ENCODE peak calls at places on chromosome 21, in eight cellular contexts. One of them, this sample, is unnamed.

GRCh38 chr21:33949516-33950424 is 34.2 kb upstream of the ATP5PO start:
- DNase-seq in endothelial cell of umbilical vein: no peak
- DNase-seq in heart right ventricle: no peak
- DNase-seq in pancreas: no peak
- DNase-seq in body of pancreas: no peak
- DNase-seq in mucosa of descending colon: no peak
- DNase-seq in mammary epithelial cell: no peak
- DNase-seq in neuronal stem cell: no peak
- DNase-seq in this sample: no peak

GRCh38 chr21:36692844-36693143 is 6.1 kb upstream of the SIM2 start:
- DNase-seq in mucosa of descending colon: no peak
- DNase-seq in mammary epithelial cell: no peak
- DNase-seq in neuronal stem cell: no peak
- DNase-seq in heart right ventricle: no peak
- DNase-seq in endothelial cell of umbilical vein: no peak
- DNase-seq in pancreas: peak; percentile 56
- DNase-seq in body of pancreas: no peak
- DNase-seq in this sample: no peak

GRCh38 chr21:45887121-45887611 is 94.4 kb upstream of the COL6A1 start:
- DNase-seq in pancreas: peak; percentile 20
- DNase-seq in heart right ventricle: peak; percentile 64
- DNase-seq in mucosa of descending colon: no peak
- DNase-seq in neuronal stem cell: no peak
- DNase-seq in body of pancreas: no peak
- DNase-seq in endothelial cell of umbilical vein: no peak
- DNase-seq in mammary epithelial cell: no peak
- DNase-seq in this sample: no peak

GRCh38 chr21:17139696-17140095 is 373.1 kb upstream of the CXADR start:
- DNase-seq in body of pancreas: no peak
- DNase-seq in heart right ventricle: no peak
- DNase-seq in endothelial cell of umbilical vein: peak; percentile 23
- DNase-seq in pancreas: no peak
- DNase-seq in neuronal stem cell: no peak
- DNase-seq in mammary epithelial cell: peak; percentile 12
- DNase-seq in mucosa of descending colon: no peak
- DNase-seq in this sample: no peak

GRCh38 chr21:44687671-44688070 is 5.7 kb upstream of the KRTAP12-1 start:
- DNase-seq in heart right ventricle: no peak
- DNase-seq in pancreas: no peak
- DNase-seq in body of pancreas: no peak
- DNase-seq in mucosa of descending colon: no peak
- DNase-seq in endothelial cell of umbilical vein: no peak
- DNase-seq in neuronal stem cell: no peak
- DNase-seq in mammary epithelial cell: no peak
- DNase-seq in this sample: no peak

GRCh38 chr21:45328198-45329087 is 40.7 kb upstream of the POFUT2 start:
- DNase-seq in pancreas: peak; percentile 63
- DNase-seq in mucosa of descending colon: no peak
- DNase-seq in neuronal stem cell: no peak
- DNase-seq in heart right ventricle: no peak
- DNase-seq in endothelial cell of umbilical vein: no peak
- DNase-seq in body of pancreas: no peak
- DNase-seq in mammary epithelial cell: no peak
- DNase-seq in this sample: no peak

GRCh38 chr21:44800971-44801467 is 601 bp downstream of the UBE2G2 start:
- DNase-seq in mucosa of descending colon: no peak
- DNase-seq in pancreas: no peak
- DNase-seq in neuronal stem cell: no peak
- DNase-seq in body of pancreas: no peak
- DNase-seq in endothelial cell of umbilical vein: peak; percentile 39
- DNase-seq in mammary epithelial cell: peak; percentile 44
- DNase-seq in heart right ventricle: no peak
- DNase-seq in this sample: no peak

GRCh38 chr21:26846036-26846931 is 1.1 kb upstream of the ADAMTS1 start:
- DNase-seq in heart right ventricle: peak; percentile 88
- DNase-seq in endothelial cell of umbilical vein: peak; percentile 59
- DNase-seq in mucosa of descending colon: peak; percentile 60
- DNase-seq in body of pancreas: peak; percentile 61
- DNase-seq in pancreas: peak; percentile 75
- DNase-seq in mammary epithelial cell: peak; percentile 50
- DNase-seq in neuronal stem cell: peak; percentile 58
- DNase-seq in this sample: no peak

GRCh38 chr21:33122507-33122906 is 52.6 kb downstream of the OLIG1 start:
- DNase-seq in body of pancreas: no peak
- DNase-seq in endothelial cell of umbilical vein: no peak
- DNase-seq in mucosa of descending colon: no peak
- DNase-seq in mammary epithelial cell: no peak
- DNase-seq in pancreas: no peak
- DNase-seq in heart right ventricle: no peak
- DNase-seq in neuronal stem cell: no peak
- DNase-seq in this sample: no peak

GRCh38 chr21:21605502-21605901 is 607.3 kb downstream of the NCAM2 start:
- DNase-seq in heart right ventricle: no peak
- DNase-seq in mucosa of descending colon: no peak
- DNase-seq in endothelial cell of umbilical vein: no peak
- DNase-seq in mammary epithelial cell: no peak
- DNase-seq in body of pancreas: no peak
- DNase-seq in pancreas: no peak
- DNase-seq in neuronal stem cell: no peak
- DNase-seq in this sample: no peak

GRCh38 chr21:35414511-35415139 is 365.5 kb upstream of the RUNX1 start:
- DNase-seq in neuronal stem cell: no peak
- DNase-seq in heart right ventricle: no peak
- DNase-seq in mucosa of descending colon: no peak
- DNase-seq in mammary epithelial cell: no peak
- DNase-seq in pancreas: no peak
- DNase-seq in body of pancreas: no peak
- DNase-seq in endothelial cell of umbilical vein: no peak
- DNase-seq in this sample: no peak

GRCh38 chr21:19343711-19344110 is 940.1 kb upstream of the TMPRSS15 start:
- DNase-seq in neuronal stem cell: no peak
- DNase-seq in mucosa of descending colon: no peak
- DNase-seq in mammary epithelial cell: no peak
- DNase-seq in endothelial cell of umbilical vein: no peak
- DNase-seq in pancreas: no peak
- DNase-seq in body of pancreas: no peak
- DNase-seq in heart right ventricle: no peak
- DNase-seq in this sample: no peak

GRCh38 chr21:45209046-45209445 is 78.6 kb downstream of the POFUT2 start:
- DNase-seq in endothelial cell of umbilical vein: no peak
- DNase-seq in body of pancreas: no peak
- DNase-seq in mammary epithelial cell: peak; percentile 12
- DNase-seq in heart right ventricle: no peak
- DNase-seq in neuronal stem cell: no peak
- DNase-seq in mucosa of descending colon: no peak
- DNase-seq in pancreas: no peak
- DNase-seq in this sample: no peak

GRCh38 chr21:44503901-44504399 is 36.0 kb downstream of the KRTAP10-1 start:
- DNase-seq in neuronal stem cell: no peak
- DNase-seq in body of pancreas: no peak
- DNase-seq in pancreas: peak; percentile 59
- DNase-seq in endothelial cell of umbilical vein: no peak
- DNase-seq in mucosa of descending colon: no peak
- DNase-seq in mammary epithelial cell: no peak
- DNase-seq in heart right ventricle: no peak
- DNase-seq in this sample: no peak

GRCh38 chr21:44849616-44850130 is 23.8 kb downstream of the PTTG1IP start:
- DNase-seq in body of pancreas: no peak
- DNase-seq in neuronal stem cell: no peak
- DNase-seq in endothelial cell of umbilical vein: no peak
- DNase-seq in mammary epithelial cell: no peak
- DNase-seq in mucosa of descending colon: peak; percentile 71
- DNase-seq in pancreas: no peak
- DNase-seq in heart right ventricle: no peak
- DNase-seq in this sample: no peak

GRCh38 chr21:17050156-17050555 is 462.7 kb upstream of the CXADR start:
- DNase-seq in pancreas: no peak
- DNase-seq in endothelial cell of umbilical vein: no peak
- DNase-seq in neuronal stem cell: no peak
- DNase-seq in mucosa of descending colon: no peak
- DNase-seq in mammary epithelial cell: no peak
- DNase-seq in body of pancreas: no peak
- DNase-seq in heart right ventricle: no peak
- DNase-seq in this sample: no peak

GRCh38 chr21:36209626-36210171 is 53.1 kb downstream of the DOP1B start:
- DNase-seq in body of pancreas: peak; percentile 73
- DNase-seq in mucosa of descending colon: peak; percentile 86
- DNase-seq in endothelial cell of umbilical vein: peak; percentile 42
- DNase-seq in pancreas: no peak
- DNase-seq in mammary epithelial cell: peak; percentile 73
- DNase-seq in heart right ventricle: no peak
- DNase-seq in neuronal stem cell: peak; percentile 32
- DNase-seq in this sample: peak; percentile 22

GRCh38 chr21:26117972-26118367 is 52.6 kb downstream of the APP start:
- DNase-seq in body of pancreas: no peak
- DNase-seq in mucosa of descending colon: no peak
- DNase-seq in pancreas: no peak
- DNase-seq in mammary epithelial cell: no peak
- DNase-seq in heart right ventricle: no peak
- DNase-seq in endothelial cell of umbilical vein: no peak
- DNase-seq in neuronal stem cell: no peak
- DNase-seq in this sample: no peak

GRCh38 chr21:46095106-46095719 is 2.7 kb upstream of the COL6A2 start:
- DNase-seq in heart right ventricle: no peak
- DNase-seq in endothelial cell of umbilical vein: no peak
- DNase-seq in neuronal stem cell: no peak
- DNase-seq in mucosa of descending colon: no peak
- DNase-seq in mammary epithelial cell: no peak
- DNase-seq in pancreas: no peak
- DNase-seq in body of pancreas: no peak
- DNase-seq in this sample: no peak

GRCh38 chr21:28431022-28431421 is 561.7 kb downstream of the LTN1 start:
- DNase-seq in endothelial cell of umbilical vein: no peak
- DNase-seq in neuronal stem cell: no peak
- DNase-seq in mammary epithelial cell: no peak
- DNase-seq in pancreas: no peak
- DNase-seq in heart right ventricle: no peak
- DNase-seq in mucosa of descending colon: no peak
- DNase-seq in body of pancreas: no peak
- DNase-seq in this sample: no peak
- H3K9me3 ChIP-seq in endothelial cell of umbilical vein: no peaks in the 10 kb centered on the region
- H3K9me3 ChIP-seq in neuronal stem cell: no peaks in the 10 kb centered on the region
- H3K9me3 ChIP-seq in mammary epithelial cell: no peaks in the 10 kb centered on the region
- H3K9me3 ChIP-seq in pancreas: no peaks in the 10 kb centered on the region
- H3K9me3 ChIP-seq in heart right ventricle: no peaks in the 10 kb centered on the region
- H3K9me3 ChIP-seq in mucosa of descending colon: no peaks in the 10 kb centered on the region
- H3K9me3 ChIP-seq in body of pancreas: no peaks in the 10 kb centered on the region
- H3K9me3 ChIP-seq in this sample: no peaks in the 10 kb centered on the region

DNA sequence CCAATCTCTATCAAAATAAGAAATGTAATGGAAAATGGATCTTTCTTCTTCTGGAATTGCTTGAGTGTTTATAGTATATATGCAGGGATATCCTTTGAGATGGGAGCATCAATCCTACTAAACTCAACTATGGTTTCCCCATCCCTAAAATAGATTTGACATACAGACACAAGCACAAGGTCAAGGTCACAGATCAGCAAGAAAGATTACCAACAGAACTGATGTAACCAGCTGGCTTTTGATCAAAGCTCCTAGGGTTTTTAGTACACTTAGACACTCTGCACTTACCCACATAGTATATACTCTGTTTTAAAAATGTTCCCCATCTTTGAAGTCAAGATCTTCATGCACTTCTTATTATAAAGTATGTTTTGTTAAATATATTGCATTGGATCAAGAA is 85.5 kb downstream of the NRIP1 start:
- DNase-seq in body of pancreas: no peak
- DNase-seq in endothelial cell of umbilical vein: no peak
- DNase-seq in pancreas: no peak
- DNase-seq in heart right ventricle: no peak
- DNase-seq in mammary epithelial cell: no peak
- DNase-seq in neuronal stem cell: no peak
- DNase-seq in mucosa of descending colon: no peak
- DNase-seq in this sample: no peak
- H3K9me3 ChIP-seq in body of pancreas: no peaks in the 10 kb centered on the region
- H3K9me3 ChIP-seq in endothelial cell of umbilical vein: no peaks in the 10 kb centered on the region
- H3K9me3 ChIP-seq in pancreas: no peaks in the 10 kb centered on the region
- H3K9me3 ChIP-seq in heart right ventricle: no peaks in the 10 kb centered on the region
- H3K9me3 ChIP-seq in mammary epithelial cell: no peaks in the 10 kb centered on the region
- H3K9me3 ChIP-seq in neuronal stem cell: peaks cover 15% of the 10 kb centered on the region
- H3K9me3 ChIP-seq in mucosa of descending colon: no peaks in the 10 kb centered on the region
- H3K9me3 ChIP-seq in this sample: no peaks in the 10 kb centered on the region

GRCh38 chr21:42611852-42612251 is 41.6 kb upstream of the PDE9A start:
- DNase-seq in heart right ventricle: no peak
- DNase-seq in mammary epithelial cell: no peak
- DNase-seq in pancreas: no peak
- DNase-seq in mucosa of descending colon: no peak
- DNase-seq in neuronal stem cell: no peak
- DNase-seq in body of pancreas: no peak
- DNase-seq in endothelial cell of umbilical vein: no peak
- DNase-seq in this sample: no peak

GRCh38 chr21:42613756-42614155 is 39.7 kb upstream of the PDE9A start:
- DNase-seq in mucosa of descending colon: no peak
- DNase-seq in neuronal stem cell: no peak
- DNase-seq in pancreas: no peak
- DNase-seq in heart right ventricle: no peak
- DNase-seq in endothelial cell of umbilical vein: no peak
- DNase-seq in body of pancreas: no peak
- DNase-seq in mammary epithelial cell: no peak
- DNase-seq in this sample: no peak

GRCh38 chr21:42614811-42615342 is 38.5 kb upstream of the PDE9A start:
- DNase-seq in mammary epithelial cell: peak; percentile 88
- DNase-seq in mucosa of descending colon: peak; percentile 33
- DNase-seq in heart right ventricle: no peak
- DNase-seq in neuronal stem cell: no peak
- DNase-seq in body of pancreas: peak; percentile 31
- DNase-seq in endothelial cell of umbilical vein: no peak
- DNase-seq in pancreas: no peak
- DNase-seq in this sample: peak; percentile 36

GRCh38 chr21:42614391-42614790 is 39.0 kb upstream of the PDE9A start:
- DNase-seq in endothelial cell of umbilical vein: no peak
- DNase-seq in body of pancreas: no peak
- DNase-seq in mammary epithelial cell: peak; percentile 13
- DNase-seq in mucosa of descending colon: no peak
- DNase-seq in pancreas: no peak
- DNase-seq in heart right ventricle: no peak
- DNase-seq in neuronal stem cell: no peak
- DNase-seq in this sample: peak; percentile 42

GRCh38 chr21:42612390-42612789 is 41.0 kb upstream of the PDE9A start:
- DNase-seq in mucosa of descending colon: no peak
- DNase-seq in heart right ventricle: no peak
- DNase-seq in mammary epithelial cell: no peak
- DNase-seq in neuronal stem cell: no peak
- DNase-seq in endothelial cell of umbilical vein: no peak
- DNase-seq in pancreas: no peak
- DNase-seq in body of pancreas: no peak
- DNase-seq in this sample: no peak
- H3K9me3 ChIP-seq in mucosa of descending colon: no peaks in the 10 kb centered on the region
- H3K9me3 ChIP-seq in heart right ventricle: peaks cover 13% of the 10 kb centered on the region
- H3K9me3 ChIP-seq in mammary epithelial cell: no peaks in the 10 kb centered on the region
- H3K9me3 ChIP-seq in neuronal stem cell: peaks cover 3% of the 10 kb centered on the region
- H3K9me3 ChIP-seq in endothelial cell of umbilical vein: no peaks in the 10 kb centered on the region
- H3K9me3 ChIP-seq in pancreas: no peaks in the 10 kb centered on the region
- H3K9me3 ChIP-seq in body of pancreas: no peaks in the 10 kb centered on the region
- H3K9me3 ChIP-seq in this sample: no peaks in the 10 kb centered on the region

DNA sequence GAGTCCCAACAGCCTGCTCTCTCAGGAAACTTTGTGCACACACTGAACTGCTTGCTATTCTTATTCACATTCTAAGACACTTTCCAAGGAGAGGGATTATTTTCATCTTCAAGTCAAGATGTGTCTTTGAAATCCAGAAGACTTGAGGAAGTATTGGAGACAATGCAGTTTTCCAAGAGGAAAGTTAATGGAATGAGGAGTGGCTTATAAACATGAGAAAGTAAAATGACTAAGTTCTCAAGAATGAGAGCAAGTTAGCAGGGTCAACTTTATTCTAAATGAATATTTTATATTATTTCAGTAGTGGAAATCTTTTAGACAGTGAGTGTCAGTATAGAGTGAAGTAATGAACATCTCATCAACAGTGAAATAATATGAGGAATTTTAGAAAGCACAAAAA is 1239.3 kb downstream of the MRPL39 start:
- DNase-seq in endothelial cell of umbilical vein: no peak
- DNase-seq in mucosa of descending colon: no peak
- DNase-seq in pancreas: no peak
- DNase-seq in neuronal stem cell: no peak
- DNase-seq in mammary epithelial cell: no peak
- DNase-seq in heart right ventricle: no peak
- DNase-seq in body of pancreas: no peak
- DNase-seq in this sample: no peak
- H3K9me3 ChIP-seq in endothelial cell of umbilical vein: no peaks in the 10 kb centered on the region
- H3K9me3 ChIP-seq in mucosa of descending colon: peaks cover 15% of the 10 kb centered on the region
- H3K9me3 ChIP-seq in pancreas: no peaks in the 10 kb centered on the region
- H3K9me3 ChIP-seq in neuronal stem cell: no peaks in the 10 kb centered on the region
- H3K9me3 ChIP-seq in mammary epithelial cell: peaks cover 18% of the 10 kb centered on the region
- H3K9me3 ChIP-seq in heart right ventricle: no peaks in the 10 kb centered on the region
- H3K9me3 ChIP-seq in body of pancreas: no peaks in the 10 kb centered on the region
- H3K9me3 ChIP-seq in this sample: no peaks in the 10 kb centered on the region